ENCODE peak calls at places on chromosomes 4 and X, in eight cellular contexts. S is left lung, Y is uterus, X is heart right ventricle, A is IMR-90, R is astrocyte, M is tibial artery, N is H9. W is an unnamed sample. For H3K4me1, the result is how much of the 10 kb centered on the place peaks cover.

GRCh38 chr4:26525136-26525535 is 34.9 kb upstream of the CCKAR start:
- DNase-seq in S (no peak), Y (no peak), X (no peak), A (peak), R (peak), M (no peak), N (no peak), W (no peak)

GRCh38 chrX:39196192-39197102 is 395.2 kb downstream of the MID1IP1 start:
- DNase-seq in S (no peak), Y (peak), X (no peak), A (peak), R (peak), M (no peak), N (no peak), W (no peak)

GRCh38 chr4:148447672-148448071 is 5.5 kb upstream of the NR3C2 start:
- DNase-seq in S (no peak), Y (peak), X (no peak), A (no peak), R (no peak), M (no peak), N (no peak), W (no peak)

GRCh38 chr4:60201052-60201673 is 999.0 kb upstream of the ADGRL3 start:
- DNase-seq in S (no peak), Y (no peak), X (peak), A (peak), R (peak), M (no peak), N (peak), W (no peak)

GRCh38 chrX:41616935-41617334 is 71.8 kb upstream of the GPR34 start:
- DNase-seq in S (no peak), Y (no peak), X (no peak), A (no peak), R (no peak), M (no peak), N (no peak), W (no peak)

GRCh38 chr4:89754531-89754930 is 82.4 kb downstream of the SNCA start:
- DNase-seq in S (no peak), Y (no peak), X (no peak), A (no peak), R (peak), M (no peak), N (no peak), W (no peak)

GRCh38 chr4:185276036-185276435 is 66.6 kb downstream of the SNX25 start:
- DNase-seq in S (no peak), Y (no peak), X (no peak), A (peak), R (peak), M (no peak), N (no peak), W (no peak)

GRCh38 chr4:124684301-124684700 is 28.2 kb downstream of the ANKRD50 start:
- DNase-seq in S (no peak), Y (no peak), X (no peak), A (peak), R (no peak), M (no peak), N (no peak), W (no peak)

GRCh38 chrX:42778096-42778495 is at the start of gene PPP1R2C:
- DNase-seq in S (no peak), Y (no peak), X (no peak), A (no peak), R (no peak), M (no peak), N (no peak), W (no peak)

GRCh38 chrX:13420545-13421183 is 100.8 kb upstream of the ATXN3L start:
- DNase-seq in S (no peak), Y (no peak), X (no peak), A (no peak), R (no peak), M (no peak), N (no peak), W (no peak)

GRCh38 chr4:146165840-146166239 is 9.7 kb upstream of the LSM6 start:
- DNase-seq in S (no peak), Y (no peak), X (no peak), A (peak), R (peak), M (no peak), N (no peak), W (no peak)

GRCh38 chr4:119025916-119026661 is 109.5 kb upstream of the MYOZ2 start:
- DNase-seq in S (no peak), Y (peak), X (no peak), A (peak), R (peak), M (peak), N (no peak), W (no peak)

GRCh38 chr4:107757860-107758476 is 37.9 kb upstream of the PAPSS1 start:
- DNase-seq in S (no peak), Y (no peak), X (no peak), A (peak), R (peak), M (no peak), N (no peak), W (no peak)

GRCh38 chr4:70670332-70671014 is 4.2 kb upstream of the JCHAIN start:
- DNase-seq in S (no peak), Y (no peak), X (no peak), A (peak), R (peak), M (no peak), N (no peak), W (no peak)

GRCh38 chrX:107485019-107485418 is 35.6 kb downstream of the FRMPD3 start:
- DNase-seq in S (no peak), Y (no peak), X (no peak), A (no peak), R (peak), M (no peak), N (no peak), W (no peak)

DNA sequence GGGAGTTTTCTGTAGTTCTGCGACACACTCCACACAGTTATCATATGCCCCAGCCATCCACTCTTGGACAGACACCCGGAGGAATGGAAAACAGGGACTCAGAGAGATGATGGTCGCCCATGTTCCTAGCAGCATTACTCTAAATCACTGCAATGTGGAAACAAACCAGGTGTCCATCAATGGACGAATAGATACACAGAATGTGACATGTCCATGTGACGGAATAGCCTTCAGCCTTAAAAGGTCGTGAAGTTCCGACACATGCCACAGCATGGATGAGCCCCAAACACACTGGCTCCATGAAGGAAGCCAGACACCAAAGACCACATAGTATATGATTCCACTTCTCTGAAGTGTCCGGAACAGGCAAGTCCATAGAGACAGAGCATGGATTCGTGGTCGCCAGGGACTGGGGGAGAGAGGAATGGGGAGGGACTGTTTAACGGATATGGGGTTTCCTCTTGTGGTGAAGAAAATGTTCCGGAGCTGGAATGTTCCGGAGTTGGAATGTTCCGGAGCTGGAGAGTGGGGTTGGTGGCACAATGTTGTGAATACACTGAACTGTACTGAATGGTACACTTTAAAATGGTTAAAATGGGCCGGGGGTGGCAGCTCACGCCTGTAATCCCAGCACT is 28.7 kb upstream of the AFAP1 start:
- DNase-seq in S (no peak), Y (peak), X (no peak), A (no peak), R (no peak), M (no peak), N (no peak), W (no peak)
- H3K4me1 ChIP-seq in S (under half), Y (under half), X (half or more), A (under half), R (under half), M (under half), N (under half), W (under half)

DNA sequence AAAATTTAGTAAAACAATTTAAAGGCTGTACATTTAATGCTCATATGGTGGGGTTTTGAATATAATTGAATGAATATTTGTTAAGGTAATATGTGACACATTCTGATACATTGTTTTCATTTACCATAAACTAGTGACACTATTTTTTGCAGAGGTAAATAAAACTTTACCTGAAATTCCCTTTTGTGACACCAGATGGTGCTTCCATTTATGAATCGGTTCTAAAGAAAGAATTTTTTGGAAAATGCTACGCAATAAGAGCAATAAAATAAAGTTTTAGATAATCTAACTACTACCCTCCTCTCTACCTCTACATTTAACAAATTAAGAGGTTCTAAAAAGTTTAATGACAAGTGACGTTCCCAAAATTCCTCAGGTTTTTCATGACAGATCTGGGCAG is 448.9 kb downstream of the MAGEB5 start:
- DNase-seq in S (no peak), Y (no peak), X (no peak), A (no peak), R (no peak), M (no peak), N (no peak), W (no peak)
- TF ChIP-seq CTCF in S (no peak), Y (no peak), X (no peak), A (no peak), R (no peak), M (no peak), N (peak), W (no peak)

DNA sequence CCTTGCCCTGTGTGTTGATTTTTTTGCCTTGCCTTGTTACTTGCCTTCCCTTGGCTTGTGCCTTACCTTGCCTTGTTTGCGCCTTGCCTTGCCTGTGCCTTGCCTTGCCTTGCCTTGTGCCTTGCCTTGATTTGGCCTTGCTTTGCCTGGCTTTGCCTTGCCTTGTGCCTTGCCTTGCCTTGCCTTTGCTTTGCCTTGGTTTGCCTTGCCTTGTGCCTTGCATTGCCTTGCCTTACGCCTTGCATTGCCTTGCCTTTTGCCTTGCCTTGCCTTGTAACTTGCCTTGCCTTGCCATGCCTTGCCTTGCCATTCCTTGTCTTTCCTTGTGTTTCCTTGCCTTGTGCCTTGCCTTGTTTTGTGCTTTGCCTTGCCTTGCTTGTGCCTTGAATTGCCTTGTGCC is 94.6 kb downstream of the TAB3 start:
- DNase-seq in S (no peak), Y (no peak), X (no peak), A (no peak), R (no peak), M (no peak), N (peak), W (no peak)
- H3K4me1 ChIP-seq in S (under half), Y (under half), X (under half), A (under half), R (under half), M (under half), N (under half), W (under half)

GRCh38 chr4:82851902-82852750 is 38.8 kb downstream of the SEC31A start:
- DNase-seq in S (no peak), Y (no peak), X (no peak), A (peak), R (peak), M (no peak), N (no peak), W (no peak)
- TF ChIP-seq CTCF in S (no peak), Y (no peak), X (peak), A (peak), R (peak), M (peak), N (peak), W (peak)

DNA sequence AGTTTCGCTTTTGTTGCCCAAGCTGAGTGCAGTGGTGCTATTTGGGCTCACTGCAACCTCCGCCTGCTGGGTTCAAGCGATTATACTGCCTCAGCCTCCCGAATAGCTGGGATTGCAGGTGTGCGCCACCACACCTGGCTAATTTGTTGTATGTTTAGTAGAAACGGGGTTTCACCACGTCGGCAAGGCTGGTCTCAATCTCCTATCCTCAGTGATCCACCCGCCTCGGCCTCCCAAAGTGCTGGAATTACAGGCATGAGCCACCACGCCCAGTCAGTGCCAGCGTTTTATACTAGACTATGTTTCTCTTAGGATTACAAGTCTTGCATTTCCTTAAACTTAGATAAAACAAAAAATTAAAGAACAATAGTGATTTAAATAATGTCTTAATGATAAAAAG is 13.0 kb downstream of the KLF3 start:
- DNase-seq in S (no peak), Y (no peak), X (no peak), A (no peak), R (no peak), M (no peak), N (no peak), W (no peak)
- H3K4me1 ChIP-seq in S (under half), Y (under half), X (half or more), A (under half), R (half or more), M (under half), N (under half), W (half or more)

DNA sequence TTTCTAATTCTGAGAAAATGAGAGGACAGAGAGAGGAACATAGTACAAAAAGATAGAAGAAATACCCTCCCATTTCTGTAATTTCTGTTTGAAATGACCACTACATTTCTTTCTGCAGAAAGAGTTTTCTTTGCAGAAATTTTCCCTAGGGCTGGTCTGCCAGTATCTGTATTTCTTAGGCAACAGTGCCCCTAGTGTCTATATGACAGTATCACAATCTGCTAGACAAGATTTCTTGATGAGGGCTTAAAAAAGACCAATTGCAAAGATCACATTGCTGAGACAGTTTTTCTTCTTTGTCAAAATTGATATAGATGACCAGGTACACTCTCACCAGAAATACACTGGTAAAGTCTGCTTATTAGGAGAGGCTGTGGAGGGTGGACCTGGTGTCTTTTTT is 81.0 kb upstream of the ZDHHC15 start:
- DNase-seq in S (no peak), Y (no peak), X (no peak), A (peak), R (no peak), M (no peak), N (no peak), W (no peak)
- TF ChIP-seq CTCF in S (peak), Y (peak), X (peak), A (peak), R (peak), M (peak), N (peak), W (peak)

DNA sequence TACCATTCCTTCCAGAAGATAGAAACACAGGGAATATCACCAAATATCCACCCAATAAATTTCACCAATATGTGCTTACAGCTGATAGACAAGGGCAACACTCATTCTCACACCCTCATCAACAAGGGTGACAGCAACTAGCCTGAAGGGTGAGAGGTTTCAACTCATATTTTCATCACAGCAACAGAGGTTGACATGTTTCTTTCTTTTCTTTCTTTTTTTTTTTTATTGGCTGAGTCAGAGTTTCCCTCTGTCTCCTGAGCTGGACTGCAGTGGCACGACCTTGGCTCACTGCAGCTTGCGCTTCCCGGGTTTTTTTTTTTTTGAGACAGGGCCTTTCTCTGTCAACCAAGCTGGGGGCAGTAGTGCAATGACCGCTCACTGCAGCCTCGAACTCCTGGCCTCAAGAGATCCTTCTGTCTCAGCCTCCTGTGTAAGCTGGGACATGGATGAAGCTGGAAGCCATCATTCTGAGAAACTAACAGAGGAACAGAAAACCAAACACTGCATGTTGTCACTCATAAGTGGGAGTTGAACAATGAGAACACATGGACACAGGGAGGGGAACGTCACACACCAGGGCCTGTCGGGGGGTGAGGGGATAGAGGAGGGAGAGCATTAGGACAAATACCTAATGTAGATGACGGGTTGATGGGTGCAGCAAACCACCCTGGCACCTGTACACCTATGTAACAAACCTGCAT is 27.5 kb upstream of the ASMTL start:
- DNase-seq in S (no peak), Y (no peak), X (no peak), A (no peak), R (no peak), M (peak), N (no peak), W (no peak)
- H3K4me1 ChIP-seq in S (under half), Y (under half), X (under half), A (under half), R (under half), M (under half), N (under half), W (under half)

W was measured in thoracic aorta.